ENCODE peak calls at places on chromosomes 7 and 10, in four cellular contexts. W is transverse colon, I is GM23248, Z is epithelial cell of prostate. Q is an unnamed sample.

GRCh38 chr7:29771081-29771832 is 35.1 kb upstream of the WIPF3 start:
- DNase-seq in Z (no peak), W (no peak), I (no peak), Q (peak)

GRCh38 chr10:125633517-125633999 is 49.4 kb downstream of the TEX36 start:
- DNase-seq in I (no peak), Z (no peak), W (no peak), Q (no peak)

GRCh38 chr10:129771024-129771423 is 193.1 kb downstream of the EBF3 start:
- DNase-seq in I (no peak), W (no peak), Z (no peak), Q (no peak)

GRCh38 chr10:17409170-17409733 is 45.1 kb downstream of the ST8SIA6 start:
- DNase-seq in Z (no peak), I (peak), W (no peak), Q (no peak)

GRCh38 chr10:102627446-102628293 is 16.6 kb upstream of the TRIM8 start:
- DNase-seq in Z (no peak), I (peak), W (no peak), Q (peak)

GRCh38 chr7:158941821-158942605 is 85.7 kb downstream of the DYNC2I1 start:
- DNase-seq in W (no peak), I (no peak), Z (no peak), Q (no peak)

GRCh38 chr10:123024540-123024939 is 15.7 kb downstream of the ACADSB start:
- DNase-seq in Z (no peak), I (no peak), W (no peak), Q (no peak)

GRCh38 chr7:816751-817671 is 15.3 kb upstream of the SUN1 start:
- DNase-seq in Z (no peak), I (peak), W (peak), Q (no peak)

GRCh38 chr7:150737265-150738055 is at the start of gene GIMAP5:
- DNase-seq in W (no peak), I (no peak), Z (no peak), Q (peak)

GRCh38 chr10:7211857-7212577 is 198.8 kb downstream of the SFMBT2 start:
- DNase-seq in I (no peak), Z (no peak), W (no peak), Q (no peak)

GRCh38 chr7:16422917-16423316 is 1.6 kb upstream of the CRPPA start:
- DNase-seq in I (no peak), W (no peak), Z (no peak), Q (no peak)

DNA sequence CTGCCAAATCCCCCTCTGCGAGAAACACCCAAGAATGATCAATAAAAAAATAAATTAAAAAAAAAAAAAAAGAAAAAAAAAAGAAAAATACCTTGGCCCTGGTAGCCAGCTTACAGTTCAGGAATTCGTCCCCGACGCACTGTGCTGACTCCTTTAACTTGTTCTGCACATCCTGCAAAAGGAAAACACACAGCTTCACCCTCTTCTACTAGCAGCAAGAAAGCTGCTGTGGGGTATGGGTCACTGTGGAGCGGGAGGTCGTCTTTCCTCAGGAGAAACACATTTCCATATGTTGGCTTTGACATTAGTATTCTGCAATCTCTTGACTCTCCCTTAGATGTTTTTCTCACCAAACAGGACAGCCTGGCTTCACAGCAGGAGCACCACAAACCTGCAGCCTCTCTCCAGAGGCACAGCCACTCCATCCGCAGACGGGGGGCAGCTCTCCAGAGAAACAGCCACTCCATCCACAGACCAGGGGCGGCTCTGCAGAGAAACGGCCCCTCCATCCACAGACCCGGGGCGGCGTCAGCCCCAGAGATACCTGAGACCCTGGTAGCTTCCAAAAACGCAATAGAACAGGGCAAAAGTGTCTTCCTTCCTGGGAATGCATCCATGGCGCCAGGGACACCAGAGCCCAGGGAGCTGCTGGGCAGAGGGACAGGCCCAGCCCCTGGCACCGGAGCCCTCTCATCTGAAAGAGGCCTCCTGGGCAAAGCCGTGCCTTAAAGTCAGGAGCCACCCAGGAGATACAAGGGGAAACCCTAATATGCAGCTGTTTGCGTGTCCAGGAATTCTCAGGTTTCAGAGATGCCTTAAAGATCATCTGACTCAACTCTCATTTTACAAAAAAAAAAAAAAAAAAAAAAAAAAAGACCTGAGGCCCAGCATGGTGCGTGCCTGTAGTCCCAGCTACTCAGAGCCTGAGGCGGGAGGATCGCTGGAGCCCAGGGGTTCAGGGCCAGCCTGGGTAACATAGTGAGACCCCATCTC is 27.7 kb downstream of the NUDT1 start:
- DNase-seq in W (no peak), I (peak), Z (no peak), Q (no peak)
- H3K27ac ChIP-seq in W (no peak), I (no peak), Z (peak), Q (no peak)

GRCh38 chr10:29647483-29647882 is 12.7 kb upstream of the SVIL start:
- DNase-seq in Z (no peak), I (no peak), W (no peak), Q (no peak)
- H3K27ac ChIP-seq in Z (peak), I (peak), W (peak), Q (no peak)

DNA sequence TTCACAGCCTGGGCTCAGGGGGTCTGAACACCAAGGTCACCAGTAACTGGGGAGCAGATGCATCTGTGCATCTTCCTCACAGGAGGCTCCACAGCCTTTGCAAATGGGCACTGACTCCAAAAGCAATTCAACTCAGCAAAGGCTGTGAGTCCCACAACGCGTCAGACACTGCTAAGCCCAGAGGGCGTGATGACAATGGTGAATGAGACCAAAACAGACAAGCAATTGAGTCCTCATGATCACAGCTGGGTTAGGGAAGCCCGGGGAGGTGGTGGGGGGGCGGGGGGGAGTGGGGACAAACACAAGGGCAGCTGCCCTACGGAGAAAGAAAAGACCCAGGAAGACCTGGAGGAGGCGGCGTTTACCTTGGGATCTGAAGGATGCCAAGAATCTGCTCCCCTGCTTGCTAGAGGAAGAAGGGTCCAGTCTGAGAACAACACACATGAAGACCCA is 61.6 kb upstream of the RNF32 start:
- DNase-seq in W (no peak), I (no peak), Z (no peak), Q (no peak)
- H3K27ac ChIP-seq in W (no peak), I (no peak), Z (no peak), Q (no peak)

GRCh38 chr7:26562841-26563240 is 271.2 kb downstream of the SNX10 start:
- DNase-seq in W (no peak), I (no peak), Z (no peak), Q (no peak)
- H3K27ac ChIP-seq in W (no peak), I (no peak), Z (no peak), Q (no peak)

GRCh38 chr10:132064771-132065437 is 842 bp upstream of the JAKMIP3 start:
- DNase-seq in W (no peak), Z (no peak), I (no peak), Q (no peak)

GRCh38 chr10:132066186-132066585 is 440 bp downstream of the JAKMIP3 start:
- DNase-seq in I (peak), W (no peak), Z (no peak), Q (no peak)

GRCh38 chr10:132065491-132066105 is at the start of gene JAKMIP3:
- DNase-seq in W (peak), Z (peak), I (peak), Q (peak)

GRCh38 chr10:132068431-132069121 is 2.8 kb downstream of the JAKMIP3 start:
- DNase-seq in I (no peak), W (no peak), Z (no peak), Q (no peak)

DNA sequence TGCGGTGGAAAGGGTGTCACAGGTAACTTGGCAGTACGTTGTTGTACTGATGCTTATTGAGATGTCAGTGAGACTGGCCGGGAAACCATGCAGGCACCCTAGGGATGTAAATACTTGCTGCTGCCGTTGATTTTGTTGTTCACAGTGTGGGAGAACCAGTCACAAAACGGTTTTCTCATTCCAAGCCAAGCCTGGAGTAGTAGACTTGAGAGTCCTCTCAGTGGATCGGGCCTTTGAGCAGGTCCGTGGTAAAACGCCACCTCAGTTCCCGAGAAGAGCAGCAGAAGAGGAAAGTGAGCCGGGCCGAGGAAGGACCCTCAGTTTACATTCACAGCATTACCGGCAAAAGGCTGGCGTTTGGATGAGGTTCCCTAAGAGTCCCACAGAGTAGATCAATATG is 1.1 kb downstream of the JAKMIP3 start:
- DNase-seq in I (no peak), W (no peak), Z (no peak), Q (no peak)
- H3K27ac ChIP-seq in I (peak), W (no peak), Z (no peak), Q (no peak)

GRCh38 chr10:26439436-26440090 is 1.4 kb downstream of the APBB1IP start:
- DNase-seq in Z (no peak), W (no peak), I (peak), Q (no peak)

GRCh38 chr10:26436848-26437247 is 1.3 kb upstream of the APBB1IP start:
- DNase-seq in W (no peak), I (no peak), Z (no peak), Q (no peak)

GRCh38 chr10:26435852-26436251 is 2.3 kb upstream of the APBB1IP start:
- DNase-seq in W (no peak), Z (no peak), I (no peak), Q (no peak)

GRCh38 chr10:26438534-26439269 is 561 bp downstream of the APBB1IP start:
- DNase-seq in Z (no peak), W (peak), I (peak), Q (peak)

DNA sequence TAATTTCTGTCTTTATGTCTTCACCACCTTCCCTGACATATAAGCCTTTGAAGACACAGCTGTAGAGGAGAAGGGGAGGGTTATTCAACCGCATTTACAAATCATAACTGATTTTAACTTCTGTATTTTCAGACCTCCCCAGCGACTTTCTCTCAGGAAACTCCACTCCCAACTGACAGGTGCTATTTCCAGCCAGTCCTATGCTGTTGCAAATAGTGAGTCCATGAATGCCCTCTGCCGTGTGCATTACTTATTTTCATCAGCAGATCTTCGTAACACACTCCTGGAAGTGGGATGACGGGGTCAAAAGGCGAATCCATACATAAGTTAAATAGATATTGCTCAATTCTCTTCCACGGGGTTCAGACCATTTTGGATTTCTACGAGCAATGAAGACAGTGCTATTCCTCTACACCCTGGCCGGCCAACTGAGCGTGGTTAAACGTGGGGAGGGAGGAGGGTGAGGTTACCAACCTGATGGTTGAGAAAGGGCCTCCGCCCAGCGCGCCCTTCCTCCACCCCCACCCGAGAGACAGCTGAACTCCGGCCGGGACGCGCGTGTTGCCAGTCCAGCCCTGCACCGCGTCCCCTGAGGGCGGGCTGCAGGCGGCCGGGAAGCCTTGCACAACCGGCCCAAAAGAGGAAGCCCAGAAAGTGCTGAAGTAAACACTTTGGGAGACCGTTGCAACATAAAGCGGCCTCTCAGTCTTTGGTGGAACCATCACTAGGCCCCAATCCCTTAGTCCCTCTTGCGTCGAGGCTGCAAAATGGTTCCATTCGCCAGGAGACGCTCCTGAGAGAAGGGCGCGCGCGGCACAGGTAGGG is at the start of gene APBB1IP:
- DNase-seq in W (peak), Z (no peak), I (peak), Q (peak)
- H3K27ac ChIP-seq in W (peak), Z (no peak), I (peak), Q (peak)

GRCh38 chr10:121375201-121375600 is 223.0 kb downstream of the FGFR2 start:
- DNase-seq in I (no peak), Z (no peak), W (no peak), Q (no peak)
- H3K27ac ChIP-seq in I (no peak), Z (no peak), W (no peak), Q (no peak)

DNA sequence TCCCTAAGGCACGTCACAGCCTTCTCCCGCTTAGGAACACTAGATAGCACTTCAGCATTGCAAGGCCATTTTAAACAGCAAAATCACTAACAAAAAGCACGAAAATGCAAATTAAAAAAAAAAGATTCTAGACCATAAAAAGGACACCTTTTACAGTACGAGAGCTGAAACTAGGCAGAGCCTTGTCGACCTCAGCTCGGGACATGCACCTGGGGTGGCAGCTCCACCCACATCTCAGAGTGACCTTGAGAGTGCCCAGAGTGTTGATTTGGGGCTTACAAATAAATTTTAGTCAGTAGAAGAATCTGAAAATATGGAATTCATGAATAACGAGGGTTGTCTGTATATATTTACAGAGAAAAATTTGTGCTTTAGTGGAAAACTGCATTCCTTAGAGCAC is 1.1 kb downstream of the MRPS24 start:
- DNase-seq in W (peak), I (no peak), Z (no peak), Q (no peak)
- H3K27ac ChIP-seq in W (peak), I (peak), Z (no peak), Q (no peak)

DNA sequence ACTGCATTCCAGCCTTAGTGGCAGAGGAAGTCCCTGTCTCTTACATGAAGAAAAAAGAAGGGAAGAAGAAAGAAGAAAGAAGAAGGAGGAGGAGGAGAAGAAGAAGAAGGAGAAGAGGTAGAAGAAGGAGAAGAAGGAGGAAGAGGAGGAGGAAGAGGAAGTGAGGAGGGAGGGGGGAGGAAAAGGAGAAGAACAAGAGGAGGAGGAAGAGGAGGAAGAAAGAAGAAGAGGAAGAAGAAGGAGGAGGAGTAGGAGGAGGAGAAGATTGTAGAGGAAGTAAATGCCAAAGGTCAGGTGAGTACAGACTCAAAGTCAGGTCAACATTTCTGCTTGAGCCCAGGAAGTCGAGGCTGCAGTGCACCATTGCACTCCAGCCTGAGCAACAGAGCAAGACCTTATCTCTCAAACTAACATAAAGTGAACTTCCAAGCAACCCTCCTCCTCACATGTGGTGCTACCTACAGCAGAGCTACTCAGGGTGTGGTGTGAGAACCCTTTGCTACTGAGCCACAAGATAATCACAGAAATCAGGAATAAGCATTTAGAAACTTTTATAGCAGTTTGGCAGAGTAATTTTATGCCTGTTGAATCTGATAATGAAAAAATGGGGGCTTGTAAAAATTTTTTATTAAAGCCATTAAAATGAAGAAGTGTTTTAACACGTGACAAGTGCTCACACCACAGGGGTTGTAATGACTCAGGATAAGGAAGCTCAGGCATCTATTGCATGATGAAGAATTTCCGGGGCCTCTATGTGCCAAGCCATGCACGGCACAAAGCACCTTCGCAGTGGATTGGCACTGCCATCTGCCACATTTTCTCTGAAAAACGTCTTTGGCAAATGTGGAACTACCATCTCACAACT is 224.9 kb upstream of the AUTS2 start:
- DNase-seq in Z (no peak), W (no peak), I (peak), Q (no peak)
- H3K27ac ChIP-seq in Z (no peak), W (peak), I (peak), Q (no peak)

GRCh38 chr10:60848126-60848525 is 69.8 kb downstream of the CDK1 start:
- DNase-seq in W (no peak), Z (no peak), I (peak), Q (no peak)
- H3K27ac ChIP-seq in W (no peak), Z (no peak), I (no peak), Q (no peak)